ENCODE peak calls at places on chromosomes 2 and 18, in nine cellular contexts. O is central memory CD4-positive, alpha-beta T cell; L is skeletal muscle cell; X is T follicular helper cell; Q is astrocyte of the spinal cord; V is GM19239; K is activated CD4-positive, alpha-beta T cell treated with anti-CD3 and anti-CD28 coated beads, Interleukin-2, amount 10 ng/mL, durations not matched to agents 7 days and 5 days; B is AG09309; W is KBM-7. Y is an unnamed sample.

GRCh38 chr2:80054339-80054675 is 250.2 kb downstream of the LRRTM1 start:
- DNase-seq in O (no peak), L (peak), X (no peak), Q (no peak), V (no peak), K (no peak), B (no peak), W (no peak), Y (no peak)

GRCh38 chr18:75475228-75475627 is 47.7 kb upstream of the SMIM21 start:
- DNase-seq in O (no peak), L (peak), X (no peak), Q (peak), V (no peak), K (no peak), B (peak), W (no peak), Y (peak)

GRCh38 chr2:16774980-16775963 is 109.6 kb upstream of the CYRIA start:
- DNase-seq in O (no peak), L (no peak), X (no peak), Q (peak), V (no peak), K (no peak), B (no peak), W (no peak), Y (peak)

GRCh38 chr2:113831156-113831555 is 58.7 kb upstream of the ACTR3 start:
- DNase-seq in O (no peak), L (no peak), X (no peak), Q (peak), V (no peak), K (no peak), B (no peak), W (peak), Y (peak)

GRCh38 chr2:178271629-178272333 is 77.5 kb downstream of the OSBPL6 start:
- DNase-seq in O (no peak), L (peak), X (no peak), Q (peak), V (no peak), K (no peak), B (peak), W (no peak), Y (no peak)

GRCh38 chr2:8630676-8631464 is 51.0 kb upstream of the ID2 start:
- DNase-seq in O (no peak), L (no peak), X (no peak), Q (no peak), V (no peak), K (no peak), B (no peak), W (no peak), Y (no peak)

GRCh38 chr2:9950521-9951271 is 797 bp upstream of the GRHL1 start:
- DNase-seq in O (no peak), L (no peak), X (peak), Q (no peak), V (peak), K (peak), B (no peak), W (peak), Y (peak)

GRCh38 chr2:226800941-226801784 is 1.5 kb upstream of the IRS1 start:
- DNase-seq in O (peak), L (no peak), X (peak), Q (peak), V (peak), K (peak), B (no peak), W (no peak), Y (peak)

GRCh38 chr2:12556762-12557161 is 160.0 kb upstream of the TRIB2 start:
- DNase-seq in O (no peak), L (peak), X (no peak), Q (peak), V (no peak), K (no peak), B (peak), W (no peak), Y (peak)

Y was measured in mesenchymal stem cell.